ENCODE peak calls at places on chromosome 21, in seven cellular contexts. D, H, G, I, M, J and N are unnamed samples.

GRCh38 chr21:28069446-28069845 is 923.2 kb downstream of the LTN1 start:
- DNase-seq in D (no peak), H (no peak), G (peak), I (no peak), M (no peak), J (no peak), N (no peak)

GRCh38 chr21:25626752-25627151 is 12.3 kb upstream of the JAM2 start:
- DNase-seq in D (no peak), H (no peak), G (no peak), I (no peak), M (no peak), J (peak), N (no peak)

GRCh38 chr21:33816148-33816547 is 99.5 kb downstream of the ATP5PO start:
- DNase-seq in D (no peak), H (no peak), G (no peak), I (no peak), M (no peak), J (no peak), N (no peak)

GRCh38 chr21:25925936-25926335 is 191.2 kb downstream of the GABPA start:
- DNase-seq in D (no peak), H (no peak), G (peak), I (no peak), M (peak), J (peak), N (peak)

GRCh38 chr21:45109831-45110492 is 35.6 kb downstream of the ADARB1 start:
- DNase-seq in D (no peak), H (no peak), G (no peak), I (no peak), M (no peak), J (no peak), N (no peak)

GRCh38 chr21:25350056-25350455 is 257.2 kb downstream of the MRPL39 start:
- DNase-seq in D (no peak), H (no peak), G (peak), I (no peak), M (no peak), J (peak), N (no peak)

GRCh38 chr21:46181953-46182547 is 2.2 kb downstream of the SPATC1L start:
- DNase-seq in D (no peak), H (no peak), G (no peak), I (no peak), M (no peak), J (no peak), N (no peak)

GRCh38 chr21:45074818-45075605 is 632 bp downstream of the ADARB1 start:
- DNase-seq in D (peak), H (peak), G (peak), I (no peak), M (peak), J (peak), N (no peak)

GRCh38 chr21:40516336-40516735 is 330.6 kb downstream of the DSCAM start:
- DNase-seq in D (no peak), H (no peak), G (no peak), I (peak), M (no peak), J (peak), N (no peak)

GRCh38 chr21:34996304-34997081 is 52.6 kb downstream of the RUNX1 start:
- DNase-seq in D (no peak), H (peak), G (peak), I (peak), M (no peak), J (no peak), N (no peak)

GRCh38 chr21:29334717-29335428 is 36.2 kb downstream of the BACH1 start:
- DNase-seq in D (no peak), H (no peak), G (peak), I (no peak), M (no peak), J (no peak), N (no peak)

GRCh38 chr21:45822429-45823099 is 159.0 kb upstream of the COL6A1 start:
- DNase-seq in D (peak), H (no peak), G (no peak), I (no peak), M (no peak), J (no peak), N (no peak)

GRCh38 chr21:28144089-28144488 is 848.6 kb downstream of the LTN1 start:
- DNase-seq in D (no peak), H (no peak), G (no peak), I (no peak), M (no peak), J (no peak), N (no peak)

GRCh38 chr21:28799926-28800325 is 192.8 kb downstream of the LTN1 start:
- DNase-seq in D (no peak), H (no peak), G (no peak), I (no peak), M (no peak), J (no peak), N (no peak)

GRCh38 chr21:45969921-45970673 is 11.5 kb upstream of the COL6A1 start:
- DNase-seq in D (no peak), H (no peak), G (no peak), I (no peak), M (no peak), J (no peak), N (no peak)

GRCh38 chr21:45453308-45453950 is 48.5 kb downstream of the COL18A1 start:
- DNase-seq in D (no peak), H (no peak), G (no peak), I (no peak), M (no peak), J (no peak), N (no peak)

GRCh38 chr21:42781150-42781980 is 98.0 kb downstream of the WDR4 start:
- DNase-seq in D (no peak), H (peak), G (no peak), I (no peak), M (peak), J (peak), N (no peak)

GRCh38 chr21:42777064-42777756 is 102.1 kb downstream of the WDR4 start:
- DNase-seq in D (no peak), H (no peak), G (no peak), I (no peak), M (no peak), J (no peak), N (no peak)

GRCh38 chr21:42781981-42782722 is 97.2 kb downstream of the WDR4 start:
- DNase-seq in D (no peak), H (no peak), G (no peak), I (no peak), M (peak), J (peak), N (no peak)

GRCh38 chr21:42777757-42778344 is 101.5 kb downstream of the WDR4 start:
- DNase-seq in D (no peak), H (no peak), G (no peak), I (no peak), M (no peak), J (no peak), N (no peak)

DNA sequence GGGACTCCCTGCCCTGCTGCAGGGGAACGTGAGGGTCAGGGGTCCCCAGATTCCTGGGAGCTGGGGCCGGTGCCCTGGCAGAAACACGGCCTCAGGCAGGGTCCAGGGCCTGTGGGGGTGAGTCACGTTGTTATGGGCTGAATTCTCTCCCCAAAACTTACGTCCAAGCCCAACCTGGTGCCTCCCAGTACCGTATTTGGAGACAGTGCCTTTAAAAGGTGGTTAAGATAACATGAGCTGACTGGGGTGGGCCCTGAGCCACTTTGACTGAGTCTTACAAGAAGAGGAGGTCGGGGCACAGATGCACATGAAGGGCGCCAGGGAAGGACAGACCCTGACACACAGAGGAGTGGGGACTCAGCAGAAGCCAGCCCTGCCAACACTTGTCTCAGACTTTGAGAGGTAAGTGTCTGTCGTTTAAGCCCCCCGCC is 99.9 kb downstream of the WDR4 start:
- DNase-seq in D (no peak), H (no peak), G (no peak), I (no peak), M (no peak), J (no peak), N (no peak)
- TF ChIP-seq CTCF in D (no peak), H (no peak), G (no peak), I (no peak), M (no peak), J (no peak), N (no peak)

DNA sequence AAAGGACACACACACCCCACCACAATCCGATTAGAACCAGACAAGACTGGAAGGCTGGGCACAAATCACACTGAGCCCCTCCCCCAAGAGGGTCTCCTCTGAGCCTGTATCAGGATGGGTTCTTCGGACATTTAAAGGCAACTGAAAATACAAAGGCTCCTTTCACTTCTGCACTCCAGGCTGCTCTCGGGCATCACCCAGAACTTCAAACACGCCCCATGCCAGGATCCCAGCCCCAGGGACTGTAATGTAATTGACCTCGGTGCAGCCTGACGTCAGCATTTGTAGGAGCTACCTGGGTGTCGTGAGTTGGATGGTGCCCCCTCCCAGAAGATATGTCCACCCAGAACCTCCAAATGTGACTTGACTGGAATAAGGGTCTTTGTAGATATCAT is 95.3 kb downstream of the PSMG1 start:
- DNase-seq in D (no peak), H (no peak), G (no peak), I (no peak), M (no peak), J (no peak), N (no peak)
- H3K4me3 ChIP-seq in D (no peak), H (no peak), G (no peak), I (peak), M (no peak), J (no peak), N (no peak)

DNA sequence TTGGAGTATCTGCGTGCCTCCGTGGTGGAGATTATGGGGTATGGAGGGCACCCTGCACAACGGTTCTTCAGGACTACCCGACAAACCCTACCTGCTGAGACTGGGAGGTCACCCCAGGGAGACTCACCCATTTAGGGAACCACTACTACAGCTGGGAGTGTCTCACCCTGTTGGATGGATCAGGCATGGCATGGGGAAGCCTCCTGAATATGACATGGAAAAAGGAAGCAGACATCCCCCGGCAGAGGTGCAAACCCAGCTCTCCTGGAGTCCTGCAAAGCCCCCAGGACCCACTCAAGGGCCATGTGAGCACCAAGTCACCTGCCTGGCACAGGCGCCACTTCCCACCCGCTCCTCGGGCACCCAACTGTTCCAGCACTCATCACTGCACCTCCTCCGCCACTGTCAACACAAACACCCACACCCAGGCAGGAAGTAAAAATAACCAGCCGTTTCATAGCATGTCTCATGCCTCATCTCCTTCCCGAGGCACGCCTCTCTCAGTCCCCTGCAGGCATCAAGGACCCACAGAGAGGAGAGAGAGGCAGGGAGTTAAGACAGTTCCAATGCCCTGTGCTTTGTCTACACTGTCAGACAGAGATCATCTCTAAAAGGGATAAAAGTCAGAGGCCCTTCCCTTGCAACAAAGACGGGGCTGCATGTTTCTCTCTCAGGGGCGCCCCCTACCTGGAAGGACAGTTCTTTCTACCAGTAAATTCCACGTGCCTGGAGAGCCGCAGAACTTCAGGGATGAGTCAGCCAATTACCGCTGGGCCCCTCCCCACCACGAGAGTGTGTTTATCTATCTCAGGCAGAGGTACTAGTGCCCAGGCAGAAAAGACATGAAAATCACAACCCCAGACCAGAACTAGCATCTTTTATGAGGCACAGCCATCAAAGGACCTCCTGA is 150.1 kb upstream of the SOD1 start:
- DNase-seq in D (peak), H (no peak), G (no peak), I (no peak), M (no peak), J (no peak), N (no peak)
- TF ChIP-seq CTCF in D (peak), H (no peak), G (no peak), I (no peak), M (no peak), J (no peak), N (no peak)

DNA sequence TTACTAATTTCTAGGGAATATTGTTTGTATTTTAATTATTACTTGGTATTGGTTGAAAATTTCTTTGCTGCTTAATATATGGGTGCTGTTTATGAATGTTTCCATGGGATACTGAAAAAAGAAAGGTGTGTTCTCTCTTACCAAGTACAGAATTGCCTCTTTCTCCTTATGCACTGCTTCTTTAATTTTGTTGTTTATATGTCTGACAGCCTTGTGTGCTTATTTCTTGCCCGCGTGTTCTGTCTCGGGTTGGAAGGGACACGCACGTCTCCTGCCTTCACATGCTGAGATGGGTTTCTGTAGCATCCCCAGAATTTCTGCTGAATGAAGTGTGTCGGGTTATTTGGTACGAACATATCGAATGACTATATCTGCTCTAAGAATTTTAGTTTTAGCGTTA is 51.1 kb downstream of the AGPAT3 start:
- DNase-seq in D (no peak), H (no peak), G (no peak), I (no peak), M (no peak), J (no peak), N (no peak)
- H3K4me3 ChIP-seq in D (no peak), H (no peak), G (no peak), I (no peak), M (no peak), J (no peak), N (no peak)

DNA sequence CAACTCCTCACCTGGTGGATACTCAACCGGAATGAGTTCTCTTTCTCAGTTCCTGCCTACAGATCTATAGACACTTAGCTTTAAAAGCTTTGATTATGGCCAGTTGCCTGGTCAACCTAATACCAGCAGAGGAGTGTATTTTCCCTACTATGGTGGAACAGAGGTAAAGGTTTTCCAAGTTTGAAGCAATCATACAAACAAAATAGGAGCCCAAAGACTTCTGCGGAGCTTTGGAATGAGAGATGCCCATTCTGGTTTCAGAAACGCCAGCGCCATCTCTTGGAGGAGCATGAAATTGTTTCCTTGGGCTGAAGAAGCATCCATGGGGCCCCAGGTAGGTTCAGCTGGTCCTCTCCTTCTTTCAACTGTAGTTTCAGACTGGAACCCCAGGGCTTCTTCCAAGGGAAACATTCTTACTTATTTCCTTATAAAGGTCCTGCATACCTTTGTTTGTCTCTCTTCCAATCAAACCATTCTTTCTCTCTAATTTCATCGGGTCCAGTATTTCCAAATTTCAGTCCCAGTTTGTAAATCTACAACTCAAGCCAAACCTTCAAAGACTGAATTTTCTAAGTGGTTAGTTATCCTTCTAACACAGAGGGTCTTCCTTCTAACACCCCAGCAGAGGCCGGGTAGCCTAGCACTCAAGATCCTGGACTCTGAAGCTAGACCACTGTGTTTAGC is 95.9 kb downstream of the KCNJ15 start:
- DNase-seq in D (no peak), H (peak), G (peak), I (peak), M (peak), J (peak), N (peak)
- TF ChIP-seq CTCF in D (peak), H (peak), G (peak), I (peak), M (peak), J (peak), N (peak)

DNA sequence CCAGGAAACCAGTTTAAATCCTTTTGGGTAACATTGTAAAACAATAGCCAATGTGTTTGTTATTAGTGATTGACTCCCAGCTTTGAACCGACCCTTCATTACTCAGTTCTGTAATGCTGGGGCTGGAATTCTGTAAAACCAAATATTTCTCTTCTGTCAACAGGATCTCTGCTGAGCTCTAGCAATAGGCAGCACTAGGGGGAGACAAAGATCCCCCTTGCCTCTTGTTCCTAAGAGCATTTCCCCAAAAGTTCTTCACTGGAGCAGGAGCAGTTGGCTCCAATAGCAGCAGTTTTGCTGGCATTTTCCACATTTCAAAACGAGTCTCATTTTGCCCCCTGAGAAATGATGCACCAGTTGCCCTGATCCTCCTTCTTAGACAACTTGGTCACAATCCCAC is 1671.1 kb downstream of the MRPL39 start:
- DNase-seq in D (no peak), H (no peak), G (peak), I (no peak), M (no peak), J (peak), N (no peak)
- H3K4me3 ChIP-seq in D (no peak), H (no peak), G (no peak), I (no peak), M (no peak), J (no peak), N (no peak)

GRCh38 chr21:16608209-16608830 is 878.5 kb downstream of the USP25 start:
- DNase-seq in D (no peak), H (no peak), G (peak), I (no peak), M (no peak), J (no peak), N (no peak)
- TF ChIP-seq CTCF in D (no peak), H (no peak), G (peak), I (no peak), M (no peak), J (no peak), N (peak)